ENCODE peak calls at places on chromosomes 13 and 19, in nine cellular contexts. B is kidney epithelial cell; P is memory B cell; V is pancreas; Q is activated CD8-positive, alpha-beta memory T cell treated with anti-CD3 and anti-CD28 coated beads for 4 hours; R is fibroblast of the aortic adventitia; J is lower leg skin; F is fibroblast of lung; E is stimulated activated CD4-positive, alpha-beta T cell treated with anti-CD3 and anti-CD28 coated beads, TNF-alpha, amount 100 ng/mL, for 48 hours. A is an unnamed sample.

GRCh38 chr19:29942404-29943261 is 594 bp downstream of the URI1 start:
- DNase-seq in B (no peak), P (peak), V (peak), Q (peak), R (peak), J (no peak), F (peak), E (peak), A (no peak)

GRCh38 chr19:3186891-3187661 is 1.3 kb downstream of the NCLN start:
- DNase-seq in B (no peak), P (no peak), V (peak), Q (no peak), R (no peak), J (no peak), F (no peak), E (no peak), A (no peak)

GRCh38 chr19:48558018-48558684 is 6.2 kb downstream of the SULT2B1 start:
- DNase-seq in B (no peak), P (no peak), V (no peak), Q (no peak), R (peak), J (peak), F (peak), E (no peak), A (no peak)

GRCh38 chr13:44814836-44815235 is 174.4 kb downstream of the NUFIP1 start:
- DNase-seq in B (no peak), P (no peak), V (no peak), Q (no peak), R (no peak), J (no peak), F (no peak), E (no peak), A (no peak)

GRCh38 chr13:29936051-29936813 is 85.8 kb upstream of the UBL3 start:
- DNase-seq in B (no peak), P (no peak), V (no peak), Q (no peak), R (no peak), J (no peak), F (no peak), E (no peak), A (no peak)

GRCh38 chr19:10683582-10683981 is 17.7 kb upstream of the QTRT1 start:
- DNase-seq in B (no peak), P (no peak), V (no peak), Q (no peak), R (no peak), J (no peak), F (no peak), E (no peak), A (no peak)

GRCh38 chr13:79450110-79450509 is 30.8 kb upstream of the NDFIP2 start:
- DNase-seq in B (no peak), P (no peak), V (no peak), Q (no peak), R (no peak), J (no peak), F (no peak), E (no peak), A (no peak)

GRCh38 chr19:39918183-39918651 is 16.2 kb downstream of the FCGBP start:
- DNase-seq in B (no peak), P (no peak), V (no peak), Q (no peak), R (no peak), J (no peak), F (no peak), E (no peak), A (no peak)

GRCh38 chr13:102571075-102571474 is 25.7 kb upstream of the TPP2 start:
- DNase-seq in B (no peak), P (no peak), V (no peak), Q (no peak), R (no peak), J (no peak), F (no peak), E (no peak), A (no peak)

GRCh38 chr19:49042177-49042576 is 1.5 kb upstream of the CGB5 start:
- DNase-seq in B (no peak), P (no peak), V (no peak), Q (no peak), R (no peak), J (no peak), F (no peak), E (no peak), A (no peak)

GRCh38 chr13:113604186-113604585 is 19.6 kb downstream of the TFDP1 start:
- DNase-seq in B (no peak), P (no peak), V (no peak), Q (no peak), R (no peak), J (no peak), F (no peak), E (no peak), A (no peak)

GRCh38 chr13:101058841-101059240 is 357.5 kb downstream of the NALCN start:
- DNase-seq in B (no peak), P (no peak), V (no peak), Q (no peak), R (no peak), J (no peak), F (no peak), E (no peak), A (no peak)

GRCh38 chr19:34990578-34991192 is 9.4 kb upstream of the GRAMD1A start:
- DNase-seq in B (no peak), P (no peak), V (peak), Q (no peak), R (no peak), J (no peak), F (no peak), E (peak), A (no peak)

GRCh38 chr19:13160557-13160956 is 10.3 kb downstream of the IER2 start:
- DNase-seq in B (no peak), P (no peak), V (no peak), Q (no peak), R (peak), J (no peak), F (peak), E (no peak), A (no peak)

GRCh38 chr19:57192064-57192395 is 730 bp downstream of the ZNF264 start:
- DNase-seq in B (no peak), P (no peak), V (no peak), Q (no peak), R (peak), J (no peak), F (no peak), E (no peak), A (no peak)

GRCh38 chr19:41595258-41595889 is 19.4 kb downstream of the CEACAM21 start:
- DNase-seq in B (peak), P (peak), V (no peak), Q (peak), R (peak), J (no peak), F (peak), E (peak), A (no peak)

GRCh38 chr19:53598361-53598760 is 33.4 kb upstream of the DPRX start:
- DNase-seq in B (no peak), P (no peak), V (no peak), Q (no peak), R (no peak), J (no peak), F (no peak), E (no peak), A (no peak)

GRCh38 chr19:4380254-4380727 is 20.1 kb downstream of the SH3GL1 start:
- DNase-seq in B (no peak), P (no peak), V (no peak), Q (peak), R (no peak), J (no peak), F (no peak), E (no peak), A (no peak)

GRCh38 chr13:101398191-101398590 is 18.1 kb downstream of the NALCN start:
- DNase-seq in B (no peak), P (no peak), V (no peak), Q (no peak), R (peak), J (no peak), F (peak), E (no peak), A (no peak)

GRCh38 chr13:47457631-47458030 is 543.4 kb downstream of the SUCLA2 start:
- DNase-seq in B (no peak), P (no peak), V (no peak), Q (no peak), R (peak), J (no peak), F (peak), E (no peak), A (no peak)

GRCh38 chr19:11737964-11738745 is 591 bp downstream of the ZNF823 start:
- DNase-seq in B (no peak), P (peak), V (peak), Q (no peak), R (peak), J (peak), F (peak), E (no peak), A (no peak)

GRCh38 chr13:36163809-36164308 is 32.7 kb upstream of the DCLK1 start:
- DNase-seq in B (peak), P (no peak), V (peak), Q (no peak), R (peak), J (peak), F (peak), E (no peak), A (no peak)

GRCh38 chr13:74027161-74027779 is 106.9 kb downstream of the KLF12 start:
- DNase-seq in B (no peak), P (no peak), V (no peak), Q (no peak), R (no peak), J (no peak), F (no peak), E (no peak), A (no peak)

GRCh38 chr19:17549088-17549740 is 6.2 kb upstream of the COLGALT1 start:
- DNase-seq in B (no peak), P (no peak), V (no peak), Q (no peak), R (no peak), J (no peak), F (no peak), E (no peak), A (no peak)

GRCh38 chr13:30928971-30929370 is 3.5 kb upstream of the TEX26 start:
- DNase-seq in B (no peak), P (no peak), V (no peak), Q (no peak), R (no peak), J (no peak), F (no peak), E (no peak), A (no peak)

GRCh38 chr13:32731576-32731975 is 145.3 kb downstream of the PDS5B start:
- DNase-seq in B (no peak), P (no peak), V (no peak), Q (no peak), R (peak), J (no peak), F (peak), E (no peak), A (no peak)

GRCh38 chr19:8458380-8458779 is 13.6 kb downstream of the HNRNPM start:
- DNase-seq in B (no peak), P (no peak), V (no peak), Q (no peak), R (no peak), J (no peak), F (no peak), E (no peak), A (no peak)

GRCh38 chr19:8654591-8655339 is 24.3 kb downstream of the NFILZ start:
- DNase-seq in B (no peak), P (peak), V (peak), Q (peak), R (peak), J (no peak), F (peak), E (peak), A (no peak)

GRCh38 chr13:112820318-112820717 is 130.5 kb downstream of the ATP11A start:
- DNase-seq in B (no peak), P (no peak), V (no peak), Q (no peak), R (no peak), J (no peak), F (no peak), E (no peak), A (no peak)

GRCh38 chr13:100710176-100710575 is 35.6 kb upstream of the TMTC4 start:
- DNase-seq in B (peak), P (no peak), V (no peak), Q (no peak), R (no peak), J (no peak), F (no peak), E (no peak), A (no peak)

GRCh38 chr13:81480634-81481033 is 1139.7 kb upstream of the SPRY2 start:
- DNase-seq in B (no peak), P (no peak), V (no peak), Q (no peak), R (no peak), J (no peak), F (no peak), E (no peak), A (no peak)

GRCh38 chr19:46898731-46899130 is 37.9 kb downstream of the ARHGAP35 start:
- DNase-seq in B (no peak), P (no peak), V (no peak), Q (no peak), R (peak), J (no peak), F (peak), E (no peak), A (no peak)